ENCODE peak calls at places on chromosome 17, in ten cellular contexts. J is transverse colon, W is GM23338, H is spleen, E is HepG2, Y is stomach, U is breast epithelium, O is H1, L is SK-N-SH, A is GM12878. Z is an unnamed sample.

GRCh38 chr17:60717814-60718213 is 40.2 kb downstream of the BCAS3 start:
- DNase-seq in A (no peak), H (no peak), E (no peak), L (no peak), O (no peak), U (no peak), J (no peak), Y (no peak), W (no peak), Z (no peak)

GRCh38 chr17:75695141-75695829 is 26.0 kb upstream of the ITGB4 start:
- DNase-seq in E (no peak), O (no peak), W (no peak), A (no peak), J (no peak), H (no peak), L (no peak), Y (no peak), U (no peak), Z (no peak)

GRCh38 chr17:45313419-45313771 is 3.4 kb downstream of the MAP3K14 start:
- DNase-seq in A (no peak), E (no peak), Y (no peak), J (no peak), L (no peak), W (no peak), O (no peak), H (no peak), U (no peak), Z (no peak)

GRCh38 chr17:76265624-76266243 is 586 bp downstream of the UBALD2 start:
- DNase-seq in H (peak; percentile 92), W (peak; percentile 73), A (no peak), Y (peak; percentile 76), O (no peak), J (peak; percentile 62), E (no peak), U (peak; percentile 49), L (peak; percentile 84), Z (peak; percentile 58)

GRCh38 chr17:77487677-77488530 is 347.1 kb downstream of the SEC14L1 start:
- DNase-seq in O (no peak), W (no peak), H (peak; percentile 64), E (no peak), A (no peak), Y (no peak), L (no peak), U (no peak), J (no peak), Z (no peak)

GRCh38 chr17:19725486-19725885 is 9.1 kb upstream of the SLC47A2 start:
- DNase-seq in O (no peak), Y (no peak), U (no peak), A (no peak), W (no peak), J (no peak), H (no peak), L (no peak), E (no peak), Z (no peak)

GRCh38 chr17:53924530-53925455 is 102.1 kb downstream of the KIF2B start:
- DNase-seq in H (no peak), E (peak; percentile 100), W (peak; percentile 36), U (no peak), A (no peak), J (no peak), Y (no peak), L (no peak), O (no peak), Z (no peak)

GRCh38 chr17:39187152-39187830 is 10.2 kb downstream of the CACNB1 start:
- DNase-seq in L (no peak), J (peak; percentile 62), A (no peak), E (no peak), H (no peak), O (no peak), Y (no peak), U (no peak), W (no peak), Z (no peak)

GRCh38 chr17:82611140-82612058 is 36.8 kb downstream of the WDR45B start:
- DNase-seq in W (no peak), H (no peak), O (no peak), E (no peak), U (no peak), Y (no peak), J (no peak), A (no peak), L (peak; percentile 89), Z (no peak)

GRCh38 chr17:82614095-82614631 is 34.1 kb downstream of the WDR45B start:
- DNase-seq in U (no peak), W (no peak), A (no peak), Y (no peak), H (peak; percentile 53), E (no peak), L (no peak), O (no peak), J (no peak), Z (no peak)

GRCh38 chr17:82616021-82616703 is 32.1 kb downstream of the WDR45B start:
- DNase-seq in H (peak; percentile 61), Y (no peak), W (no peak), E (no peak), U (no peak), L (no peak), A (no peak), J (no peak), O (no peak), Z (no peak)

GRCh38 chr17:82615084-82616020 is 32.9 kb downstream of the WDR45B start:
- DNase-seq in W (peak; percentile 51), J (no peak), E (peak; percentile 27), U (no peak), A (no peak), L (no peak), Y (no peak), O (no peak), H (peak; percentile 58), Z (no peak)

DNA sequence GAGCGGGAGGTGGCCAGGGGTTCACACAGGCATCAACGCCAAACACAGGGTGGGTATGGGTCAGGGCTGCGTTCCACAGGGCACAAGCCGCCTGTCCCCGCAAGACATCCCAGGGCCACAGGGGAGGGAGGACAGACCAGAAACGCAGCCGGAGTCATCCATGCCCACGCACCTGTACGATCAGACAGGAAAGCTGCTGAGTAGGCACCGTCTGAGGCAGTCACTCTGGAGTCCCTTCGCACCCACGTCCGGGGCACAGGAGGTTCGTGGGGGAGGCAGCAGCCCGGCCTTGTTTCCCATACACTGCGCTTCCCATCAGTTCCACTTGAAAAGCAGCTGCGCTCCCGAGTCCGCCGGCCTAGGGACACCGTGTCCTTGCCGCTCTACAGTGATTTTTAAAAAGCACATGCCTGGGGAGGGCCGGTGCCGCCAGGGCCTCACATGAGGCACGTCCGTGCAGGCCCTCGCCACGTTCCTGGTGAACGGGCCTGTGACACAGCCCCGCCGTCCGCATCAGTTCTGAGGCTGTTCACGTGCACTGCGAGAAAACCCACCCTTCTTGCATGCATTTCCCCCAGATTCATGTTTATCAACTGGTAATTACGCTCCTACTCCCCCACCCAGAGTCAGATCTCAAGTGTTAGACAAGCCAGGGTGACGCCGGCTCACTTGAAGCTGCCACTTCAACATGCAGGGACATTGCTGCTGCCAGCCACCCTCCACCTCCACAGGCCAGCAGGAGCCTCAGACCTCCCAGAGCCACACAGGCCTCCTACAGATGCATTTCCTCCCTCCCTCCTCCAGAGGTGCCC is 34.8 kb downstream of the WDR45B start:
- DNase-seq in Y (no peak), U (no peak), E (no peak), L (peak; percentile 83), O (no peak), W (peak; percentile 70), A (no peak), H (no peak), J (no peak), Z (peak; percentile 61)
- TF ChIP-seq POLR2AphosphoS5 in Y (no peak), U (no peak), E (peak; percentile 25), L (no peak), O (peak; percentile 36), W (no peak), A (no peak), H (peak; percentile 75), J (no peak), Z (peak; percentile 19)

DNA sequence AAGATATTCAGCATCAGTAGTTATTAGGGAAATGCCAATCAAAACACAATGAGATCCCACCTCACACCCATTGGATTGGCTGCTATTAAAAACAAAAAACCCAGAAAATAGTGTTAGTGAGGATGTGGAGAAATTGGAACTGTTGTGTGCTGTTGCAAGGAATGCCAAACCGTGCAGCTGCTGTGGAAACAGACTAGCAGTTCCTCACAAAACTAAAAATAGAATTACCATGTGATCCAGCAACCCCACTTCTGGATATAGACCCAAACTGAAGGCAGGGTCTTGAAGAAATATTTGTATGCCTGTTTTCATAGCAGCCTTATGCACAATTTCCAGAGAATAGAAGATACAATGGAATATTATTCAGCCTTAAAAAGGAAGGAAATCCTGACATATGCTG is 46.0 kb downstream of the FOXK2 start:
- DNase-seq in W (no peak), U (no peak), A (no peak), E (no peak), H (no peak), Y (no peak), O (no peak), J (no peak), L (no peak), Z (no peak)
- H3K27ac ChIP-seq in W (no peak overlapping the region), U (no peak overlapping the region), A (no peak overlapping the region), E (peak overlapping the region; percentile 20), H (no peak overlapping the region), Y (no peak overlapping the region), O (no peak overlapping the region), J (no peak overlapping the region), L (no peak overlapping the region), Z (no peak overlapping the region)

GRCh38 chr17:1714980-1715802 is 5.0 kb upstream of the TLCD2 start:
- DNase-seq in Y (peak; percentile 84), H (peak; percentile 94), E (peak; percentile 84), U (peak; percentile 77), A (no peak), W (peak; percentile 74), J (peak; percentile 91), O (no peak), L (peak; percentile 62), Z (peak; percentile 55)

GRCh38 chr17:1718362-1719165 is 5.9 kb upstream of the WDR81 start:
- DNase-seq in J (no peak), A (no peak), H (peak; percentile 84), E (no peak), Y (no peak), L (no peak), U (no peak), O (no peak), W (no peak), Z (no peak)

GRCh38 chr17:1715803-1716075 is 5.6 kb upstream of the TLCD2 start:
- DNase-seq in U (no peak), Y (no peak), H (no peak), A (no peak), O (no peak), J (no peak), L (no peak), W (no peak), E (no peak), Z (no peak)

GRCh38 chr17:1716076-1716911 is 6.1 kb upstream of the TLCD2 start:
- DNase-seq in H (peak; percentile 100), E (peak; percentile 99), O (peak; percentile 100), A (peak; percentile 99), Y (peak; percentile 100), U (peak; percentile 100), J (peak; percentile 100), L (peak; percentile 100), W (peak; percentile 100), Z (peak; percentile 100)

DNA sequence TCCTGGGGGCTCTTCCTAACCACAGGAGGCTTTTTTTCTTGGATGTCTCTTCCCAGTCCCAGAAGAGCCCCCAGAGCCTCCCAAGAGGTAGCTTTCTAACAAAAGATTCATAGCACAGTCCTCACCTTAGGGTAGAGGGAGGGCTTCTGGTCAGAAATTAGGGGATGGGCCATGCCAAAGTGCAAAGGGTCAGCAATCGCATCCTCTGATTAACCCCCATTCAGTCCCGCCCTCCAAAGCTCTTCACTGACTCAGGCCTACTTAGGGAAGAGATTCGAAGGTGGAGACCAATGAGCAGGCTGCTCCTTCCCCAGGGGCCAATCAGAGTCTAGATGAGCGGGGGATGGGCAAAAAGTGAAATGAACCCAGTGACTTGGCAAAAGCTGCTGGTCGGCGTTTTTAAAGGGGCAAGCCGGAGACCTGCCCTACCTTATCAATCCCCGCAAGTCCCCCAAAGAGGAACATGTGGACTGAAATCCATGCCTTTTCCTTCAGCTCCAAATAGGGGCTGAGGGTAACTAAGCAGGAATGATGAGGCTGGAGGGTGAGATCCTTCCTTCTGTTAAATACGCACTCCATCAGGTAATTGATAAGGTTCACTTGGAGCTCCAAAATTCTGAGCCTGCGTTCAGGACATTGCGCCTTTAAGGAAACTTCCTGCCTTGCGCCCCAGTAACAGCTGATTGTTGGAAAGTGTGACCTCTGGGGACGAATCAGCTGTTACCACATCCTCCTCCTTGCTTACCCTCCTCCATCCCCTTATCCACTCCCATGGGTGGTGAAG is 6.9 kb upstream of the TLCD2 start:
- DNase-seq in J (peak; percentile 95), U (peak; percentile 95), L (peak; percentile 86), Y (peak; percentile 93), O (peak; percentile 95), E (peak; percentile 99), H (peak; percentile 94), W (peak; percentile 99), A (peak; percentile 97), Z (peak; percentile 94)
- TF ChIP-seq POLR2AphosphoS5 in J (peak; percentile 73), U (peak; percentile 75), L (peak; percentile 81), Y (peak; percentile 92), O (peak; percentile 68), E (peak; percentile 65), H (no peak), W (peak; percentile 47), A (peak; percentile 85), Z (peak; percentile 92)

GRCh38 chr17:40560592-40561293 is 4.5 kb downstream of the CCR7 start:
- DNase-seq in J (no peak), Y (peak; percentile 31), L (no peak), E (no peak), W (no peak), U (no peak), O (no peak), A (peak; percentile 96), H (peak; percentile 82), Z (no peak)
- H3K27ac ChIP-seq in J (peak overlapping the region; percentile 60), Y (peak overlapping the region; percentile 22), L (no peak overlapping the region), E (no peak overlapping the region), W (no peak overlapping the region), U (peak overlapping the region; percentile 97), O (no peak overlapping the region), A (peak overlapping the region; percentile 98), H (peak overlapping the region; percentile 90), Z (peak overlapping the region; percentile 71)

Z was measured in prostate gland.